ENCODE peak calls at places on chromosomes 6 and 20, in four cellular contexts. One of them, this sample, is unnamed.

GRCh38 chr6:17968081-17968518 is 19.3 kb downstream of the KIF13A start:
- DNase-seq in A549: no peak
- DNase-seq in HCEC 1CT: peak; percentile 34
- DNase-seq in stimulated activated CD4-positive, alpha-beta T cell treated with anti-CD3 and anti-CD28 coated beads, Interleukin-15, amount 100 ng/mL, for 1 hour: no peak
- DNase-seq in this sample: no peak

GRCh38 chr6:9250852-9251251 is 815.5 kb upstream of the SLC35B3 start:
- DNase-seq in A549: peak; percentile 64
- DNase-seq in stimulated activated CD4-positive, alpha-beta T cell treated with anti-CD3 and anti-CD28 coated beads, Interleukin-15, amount 100 ng/mL, for 1 hour: no peak
- DNase-seq in HCEC 1CT: peak; percentile 36
- DNase-seq in this sample: peak; percentile 57

GRCh38 chr6:12890171-12890790 is 173.7 kb downstream of the PHACTR1 start:
- DNase-seq in HCEC 1CT: no peak
- DNase-seq in stimulated activated CD4-positive, alpha-beta T cell treated with anti-CD3 and anti-CD28 coated beads, Interleukin-15, amount 100 ng/mL, for 1 hour: no peak
- DNase-seq in A549: peak; percentile 17
- DNase-seq in this sample: no peak

GRCh38 chr6:37495199-37495913 is 4.3 kb downstream of the CCDC167 start:
- DNase-seq in A549: no peak
- DNase-seq in stimulated activated CD4-positive, alpha-beta T cell treated with anti-CD3 and anti-CD28 coated beads, Interleukin-15, amount 100 ng/mL, for 1 hour: no peak
- DNase-seq in HCEC 1CT: no peak
- DNase-seq in this sample: no peak

GRCh38 chr6:156563710-156564109 is 213.5 kb upstream of the ARID1B start:
- DNase-seq in stimulated activated CD4-positive, alpha-beta T cell treated with anti-CD3 and anti-CD28 coated beads, Interleukin-15, amount 100 ng/mL, for 1 hour: no peak
- DNase-seq in HCEC 1CT: no peak
- DNase-seq in A549: no peak
- DNase-seq in this sample: no peak

GRCh38 chr20:8616792-8617191 is 452.1 kb upstream of the PLCB4 start:
- DNase-seq in stimulated activated CD4-positive, alpha-beta T cell treated with anti-CD3 and anti-CD28 coated beads, Interleukin-15, amount 100 ng/mL, for 1 hour: no peak
- DNase-seq in A549: no peak
- DNase-seq in HCEC 1CT: no peak
- DNase-seq in this sample: no peak

GRCh38 chr6:16688984-16689636 is 72.2 kb downstream of the ATXN1 start:
- DNase-seq in HCEC 1CT: peak; percentile 82
- DNase-seq in A549: peak; percentile 68
- DNase-seq in stimulated activated CD4-positive, alpha-beta T cell treated with anti-CD3 and anti-CD28 coated beads, Interleukin-15, amount 100 ng/mL, for 1 hour: no peak
- DNase-seq in this sample: no peak

GRCh38 chr6:94769197-94769596 is 808.1 kb upstream of the MANEA start:
- DNase-seq in stimulated activated CD4-positive, alpha-beta T cell treated with anti-CD3 and anti-CD28 coated beads, Interleukin-15, amount 100 ng/mL, for 1 hour: no peak
- DNase-seq in HCEC 1CT: no peak
- DNase-seq in A549: no peak
- DNase-seq in this sample: no peak

GRCh38 chr6:75422024-75422639 is 71.5 kb downstream of the FILIP1 start:
- DNase-seq in stimulated activated CD4-positive, alpha-beta T cell treated with anti-CD3 and anti-CD28 coated beads, Interleukin-15, amount 100 ng/mL, for 1 hour: no peak
- DNase-seq in HCEC 1CT: no peak
- DNase-seq in A549: no peak
- DNase-seq in this sample: no peak

GRCh38 chr6:107423474-107423873 is 35.9 kb downstream of the PDSS2 start:
- DNase-seq in A549: no peak
- DNase-seq in stimulated activated CD4-positive, alpha-beta T cell treated with anti-CD3 and anti-CD28 coated beads, Interleukin-15, amount 100 ng/mL, for 1 hour: no peak
- DNase-seq in HCEC 1CT: no peak
- DNase-seq in this sample: no peak

GRCh38 chr6:92431502-92431901 is 987.9 kb downstream of the EPHA7 start:
- DNase-seq in HCEC 1CT: no peak
- DNase-seq in A549: no peak
- DNase-seq in stimulated activated CD4-positive, alpha-beta T cell treated with anti-CD3 and anti-CD28 coated beads, Interleukin-15, amount 100 ng/mL, for 1 hour: no peak
- DNase-seq in this sample: no peak

GRCh38 chr6:19554356-19555225 is 282.6 kb upstream of the ID4 start:
- DNase-seq in A549: no peak
- DNase-seq in stimulated activated CD4-positive, alpha-beta T cell treated with anti-CD3 and anti-CD28 coated beads, Interleukin-15, amount 100 ng/mL, for 1 hour: no peak
- DNase-seq in HCEC 1CT: no peak
- DNase-seq in this sample: no peak

GRCh38 chr6:133309579-133309978 is 68.4 kb downstream of the EYA4 start:
- DNase-seq in A549: no peak
- DNase-seq in HCEC 1CT: no peak
- DNase-seq in stimulated activated CD4-positive, alpha-beta T cell treated with anti-CD3 and anti-CD28 coated beads, Interleukin-15, amount 100 ng/mL, for 1 hour: no peak
- DNase-seq in this sample: no peak

GRCh38 chr6:149830731-149831379 is 33.3 kb downstream of the LRP11 start:
- DNase-seq in HCEC 1CT: peak; percentile 29
- DNase-seq in A549: no peak
- DNase-seq in stimulated activated CD4-positive, alpha-beta T cell treated with anti-CD3 and anti-CD28 coated beads, Interleukin-15, amount 100 ng/mL, for 1 hour: no peak
- DNase-seq in this sample: no peak

GRCh38 chr6:157500022-157500421 is 119.0 kb downstream of the ZDHHC14 start:
- DNase-seq in HCEC 1CT: no peak
- DNase-seq in A549: no peak
- DNase-seq in stimulated activated CD4-positive, alpha-beta T cell treated with anti-CD3 and anti-CD28 coated beads, Interleukin-15, amount 100 ng/mL, for 1 hour: no peak
- DNase-seq in this sample: no peak

GRCh38 chr6:24755284-24755683 is 19.5 kb upstream of the GMNN start:
- DNase-seq in stimulated activated CD4-positive, alpha-beta T cell treated with anti-CD3 and anti-CD28 coated beads, Interleukin-15, amount 100 ng/mL, for 1 hour: no peak
- DNase-seq in HCEC 1CT: no peak
- DNase-seq in A549: peak; percentile 29
- DNase-seq in this sample: no peak

GRCh38 chr20:51373713-51374481 is 168.6 kb downstream of the NFATC2 start:
- DNase-seq in HCEC 1CT: no peak
- DNase-seq in A549: no peak
- DNase-seq in stimulated activated CD4-positive, alpha-beta T cell treated with anti-CD3 and anti-CD28 coated beads, Interleukin-15, amount 100 ng/mL, for 1 hour: no peak
- DNase-seq in this sample: no peak

GRCh38 chr6:139903411-139904157 is 529.1 kb upstream of the CITED2 start:
- DNase-seq in A549: no peak
- DNase-seq in stimulated activated CD4-positive, alpha-beta T cell treated with anti-CD3 and anti-CD28 coated beads, Interleukin-15, amount 100 ng/mL, for 1 hour: no peak
- DNase-seq in HCEC 1CT: no peak
- DNase-seq in this sample: no peak

GRCh38 chr20:12575352-12576095 is 433.2 kb upstream of the SPTLC3 start:
- DNase-seq in HCEC 1CT: no peak
- DNase-seq in stimulated activated CD4-positive, alpha-beta T cell treated with anti-CD3 and anti-CD28 coated beads, Interleukin-15, amount 100 ng/mL, for 1 hour: no peak
- DNase-seq in A549: no peak
- DNase-seq in this sample: no peak

GRCh38 chr20:22339091-22339881 is 245.1 kb downstream of the FOXA2 start:
- DNase-seq in HCEC 1CT: peak; percentile 3
- DNase-seq in stimulated activated CD4-positive, alpha-beta T cell treated with anti-CD3 and anti-CD28 coated beads, Interleukin-15, amount 100 ng/mL, for 1 hour: no peak
- DNase-seq in A549: peak; percentile 91
- DNase-seq in this sample: no peak

GRCh38 chr6:324729-325125 is 32.4 kb downstream of the DUSP22 start:
- DNase-seq in stimulated activated CD4-positive, alpha-beta T cell treated with anti-CD3 and anti-CD28 coated beads, Interleukin-15, amount 100 ng/mL, for 1 hour: no peak
- DNase-seq in A549: no peak
- DNase-seq in HCEC 1CT: no peak
- DNase-seq in this sample: no peak

GRCh38 chr6:102118034-102118433 is 724.5 kb downstream of the GRIK2 start:
- DNase-seq in A549: no peak
- DNase-seq in HCEC 1CT: no peak
- DNase-seq in stimulated activated CD4-positive, alpha-beta T cell treated with anti-CD3 and anti-CD28 coated beads, Interleukin-15, amount 100 ng/mL, for 1 hour: no peak
- DNase-seq in this sample: no peak

GRCh38 chr20:57326667-57327455 is 2.7 kb upstream of the SPO11 start:
- DNase-seq in HCEC 1CT: no peak
- DNase-seq in A549: no peak
- DNase-seq in stimulated activated CD4-positive, alpha-beta T cell treated with anti-CD3 and anti-CD28 coated beads, Interleukin-15, amount 100 ng/mL, for 1 hour: no peak
- DNase-seq in this sample: no peak

GRCh38 chr6:167691566-167692312 is 135.0 kb upstream of the AFDN start:
- DNase-seq in A549: no peak
- DNase-seq in HCEC 1CT: no peak
- DNase-seq in stimulated activated CD4-positive, alpha-beta T cell treated with anti-CD3 and anti-CD28 coated beads, Interleukin-15, amount 100 ng/mL, for 1 hour: no peak
- DNase-seq in this sample: no peak

GRCh38 chr20:34078540-34078939 is 33.5 kb downstream of the EIF2S2 start:
- DNase-seq in A549: no peak
- DNase-seq in stimulated activated CD4-positive, alpha-beta T cell treated with anti-CD3 and anti-CD28 coated beads, Interleukin-15, amount 100 ng/mL, for 1 hour: no peak
- DNase-seq in HCEC 1CT: no peak
- DNase-seq in this sample: no peak

GRCh38 chr6:44000164-44000842 is 126.9 kb downstream of the MRPL14 start:
- DNase-seq in A549: no peak
- DNase-seq in HCEC 1CT: no peak
- DNase-seq in stimulated activated CD4-positive, alpha-beta T cell treated with anti-CD3 and anti-CD28 coated beads, Interleukin-15, amount 100 ng/mL, for 1 hour: no peak
- DNase-seq in this sample: no peak

GRCh38 chr6:27668442-27669275 is 195.8 kb upstream of the ZNF184 start:
- DNase-seq in A549: peak; percentile 76
- DNase-seq in HCEC 1CT: peak; percentile 63
- DNase-seq in stimulated activated CD4-positive, alpha-beta T cell treated with anti-CD3 and anti-CD28 coated beads, Interleukin-15, amount 100 ng/mL, for 1 hour: no peak
- DNase-seq in this sample: peak; percentile 78

GRCh38 chr20:48787861-48788375 is 39.9 kb downstream of the PREX1 start:
- DNase-seq in stimulated activated CD4-positive, alpha-beta T cell treated with anti-CD3 and anti-CD28 coated beads, Interleukin-15, amount 100 ng/mL, for 1 hour: no peak
- DNase-seq in A549: peak; percentile 28
- DNase-seq in HCEC 1CT: peak; percentile 65
- DNase-seq in this sample: no peak

GRCh38 chr6:141056945-141057635 is 1075.6 kb upstream of the GJE1 start:
- DNase-seq in HCEC 1CT: no peak
- DNase-seq in stimulated activated CD4-positive, alpha-beta T cell treated with anti-CD3 and anti-CD28 coated beads, Interleukin-15, amount 100 ng/mL, for 1 hour: no peak
- DNase-seq in A549: no peak
- DNase-seq in this sample: no peak

GRCh38 chr6:87444362-87444761 is 28.4 kb upstream of the SLC35A1 start:
- DNase-seq in A549: no peak
- DNase-seq in stimulated activated CD4-positive, alpha-beta T cell treated with anti-CD3 and anti-CD28 coated beads, Interleukin-15, amount 100 ng/mL, for 1 hour: no peak
- DNase-seq in HCEC 1CT: no peak
- DNase-seq in this sample: no peak

GRCh38 chr20:33650753-33651561 is 11.2 kb upstream of the C20orf144 start:
- DNase-seq in stimulated activated CD4-positive, alpha-beta T cell treated with anti-CD3 and anti-CD28 coated beads, Interleukin-15, amount 100 ng/mL, for 1 hour: no peak
- DNase-seq in HCEC 1CT: no peak
- DNase-seq in A549: no peak
- DNase-seq in this sample: no peak

GRCh38 chr6:137166247-137167098 is 7.0 kb downstream of the IL22RA2 start:
- DNase-seq in stimulated activated CD4-positive, alpha-beta T cell treated with anti-CD3 and anti-CD28 coated beads, Interleukin-15, amount 100 ng/mL, for 1 hour: no peak
- DNase-seq in HCEC 1CT: no peak
- DNase-seq in A549: no peak
- DNase-seq in this sample: no peak

GRCh38 chr20:48999890-49000870 is 45.9 kb upstream of the CSE1L start:
- DNase-seq in stimulated activated CD4-positive, alpha-beta T cell treated with anti-CD3 and anti-CD28 coated beads, Interleukin-15, amount 100 ng/mL, for 1 hour: no peak
- DNase-seq in HCEC 1CT: no peak
- DNase-seq in A549: no peak
- DNase-seq in this sample: no peak

This sample was measured in mesothelial cell of epicardium.